ENCODE peak calls at places on chromosomes 5 and 9, in nine cellular contexts. O is body of pancreas, B is transverse colon, X is ovary, J is tibial nerve, T is gastrocnemius medialis, K is right lobe of liver, L is NB4, I is K562. P is an unnamed sample.

GRCh38 chr9:123562844-123563346 is 206.9 kb downstream of the CRB2 start:
- DNase-seq in J (no peak), T (no peak), B (no peak), K (no peak), I (no peak), O (peak), X (no peak), L (peak), P (peak)

GRCh38 chr5:32044904-32045303 is 129.2 kb downstream of the GOLPH3 start:
- DNase-seq in X (no peak), K (no peak), J (no peak), O (no peak), L (no peak), I (no peak), B (no peak), T (no peak), P (no peak)

GRCh38 chr5:119529811-119530210 is 77.5 kb downstream of the HSD17B4 start:
- DNase-seq in K (no peak), L (peak), B (no peak), I (no peak), J (no peak), X (no peak), O (no peak), T (no peak), P (no peak)

GRCh38 chr9:90515550-90515949 is 127.1 kb downstream of the DIRAS2 start:
- DNase-seq in B (no peak), L (no peak), O (no peak), X (no peak), I (no peak), K (no peak), J (no peak), T (no peak), P (no peak)

GRCh38 chr5:147407094-147407681 is 102.7 kb downstream of the DPYSL3 start:
- DNase-seq in X (no peak), I (no peak), L (no peak), K (no peak), T (no peak), B (no peak), O (no peak), J (no peak), P (no peak)

GRCh38 chr5:68368686-68369359 is 153.3 kb downstream of the PIK3R1 start:
- DNase-seq in X (no peak), I (no peak), O (no peak), B (no peak), T (no peak), J (no peak), L (no peak), K (no peak), P (no peak)

GRCh38 chr5:78720997-78721396 is 72.4 kb upstream of the LHFPL2 start:
- DNase-seq in X (no peak), B (no peak), T (no peak), I (no peak), K (no peak), O (no peak), L (no peak), J (no peak), P (no peak)

GRCh38 chr9:80485420-80485819 is 913.7 kb downstream of the TLE4 start:
- DNase-seq in O (no peak), I (no peak), T (no peak), L (no peak), K (no peak), X (no peak), B (no peak), J (no peak), P (no peak)

GRCh38 chr5:10839916-10840599 is 79.0 kb upstream of the DAP start:
- DNase-seq in O (no peak), B (no peak), I (no peak), X (no peak), L (no peak), T (no peak), J (no peak), K (no peak), P (no peak)

GRCh38 chr9:72911816-72912215 is 41.0 kb downstream of the ALDH1A1 start:
- DNase-seq in L (no peak), X (no peak), B (no peak), J (no peak), T (no peak), O (no peak), K (no peak), I (no peak), P (no peak)

GRCh38 chr5:141779642-141780041 is 97.6 kb upstream of the ARAP3 start:
- DNase-seq in L (peak), T (no peak), B (no peak), X (peak), J (peak), K (no peak), O (peak), I (no peak), P (no peak)

GRCh38 chr5:179142434-179143198 is 82.4 kb downstream of the ZNF354C start:
- DNase-seq in B (no peak), L (no peak), I (no peak), J (no peak), T (no peak), O (no peak), K (no peak), X (no peak), P (no peak)

GRCh38 chr9:87206064-87206661 is 258.9 kb upstream of the GAS1 start:
- DNase-seq in X (no peak), T (no peak), I (no peak), J (no peak), L (no peak), O (no peak), B (no peak), K (no peak), P (no peak)

GRCh38 chr9:27408523-27408922 is 111.6 kb upstream of the EQTN start:
- DNase-seq in J (no peak), L (no peak), O (no peak), X (no peak), B (no peak), T (no peak), K (no peak), I (no peak), P (no peak)

GRCh38 chr5:138676556-138677193 is 76.5 kb upstream of the CTNNA1 start:
- DNase-seq in O (no peak), T (no peak), L (no peak), K (no peak), X (no peak), I (no peak), J (no peak), B (no peak), P (no peak)

GRCh38 chr5:21654-22233 is 70.2 kb upstream of the PLEKHG4B start:
- DNase-seq in L (peak), B (no peak), X (no peak), O (no peak), I (no peak), K (no peak), T (no peak), J (no peak), P (no peak)

GRCh38 chr9:108434502-108434901 is 421.3 kb downstream of the ACTL7B start:
- DNase-seq in B (no peak), L (peak), X (no peak), J (no peak), O (no peak), K (no peak), I (no peak), T (no peak), P (no peak)

GRCh38 chr5:17218353-17219005 is 1.0 kb downstream of the BASP1 start:
- DNase-seq in K (peak), B (peak), O (peak), J (no peak), L (peak), X (peak), T (no peak), I (no peak), P (peak)

GRCh38 chr9:89606049-89606481 is 1.3 kb downstream of the GADD45G start:
- DNase-seq in I (peak), O (peak), X (peak), B (peak), L (peak), T (peak), J (peak), K (peak), P (peak)

GRCh38 chr9:132114102-132114707 is 34.5 kb upstream of the MED27 start:
- DNase-seq in B (peak), T (no peak), J (peak), I (peak), O (peak), L (peak), K (peak), X (peak), P (no peak)

GRCh38 chr5:181221792-181222629 is 1.1 kb upstream of the TRIM41 start:
- DNase-seq in T (peak), I (peak), K (peak), X (peak), O (peak), B (peak), L (peak), J (peak), P (peak)

GRCh38 chr9:31799953-31800609 is 584.4 kb upstream of the ACO1 start:
- DNase-seq in I (no peak), L (peak), O (no peak), K (no peak), B (no peak), T (no peak), X (no peak), J (no peak), P (no peak)
- TF ChIP-seq CTCF in I (peak), L (peak), O (no peak), K (peak), B (peak), T (peak), X (no peak), J (no peak), P (peak)

GRCh38 chr9:5629312-5630037 is 568 bp downstream of the RIC1 start:
- DNase-seq in T (no peak), L (peak), I (peak), K (peak), X (no peak), B (peak), J (peak), O (peak), P (no peak)
- TF ChIP-seq POLR2A in T (no peak), L (no peak), I (no peak), K (no peak), X (no peak), B (no peak), J (no peak), O (peak), P (no peak)

GRCh38 chr9:92480332-92480771 is 2.0 kb downstream of the ASPN start:
- DNase-seq in O (no peak), I (no peak), T (no peak), L (no peak), B (no peak), K (no peak), J (no peak), X (no peak), P (no peak)

GRCh38 chr9:92483896-92484545 is 1.7 kb upstream of the ASPN start:
- DNase-seq in L (no peak), K (no peak), J (no peak), B (no peak), I (no peak), T (no peak), O (no peak), X (no peak), P (no peak)

GRCh38 chr9:92484563-92484962 is 2.3 kb upstream of the ASPN start:
- DNase-seq in K (no peak), X (no peak), J (no peak), O (no peak), T (no peak), L (no peak), B (no peak), I (no peak), P (no peak)

GRCh38 chr9:92481029-92481633 is 1.2 kb downstream of the ASPN start:
- DNase-seq in L (no peak), X (no peak), I (peak), T (no peak), J (no peak), K (no peak), O (no peak), B (no peak), P (no peak)

DNA sequence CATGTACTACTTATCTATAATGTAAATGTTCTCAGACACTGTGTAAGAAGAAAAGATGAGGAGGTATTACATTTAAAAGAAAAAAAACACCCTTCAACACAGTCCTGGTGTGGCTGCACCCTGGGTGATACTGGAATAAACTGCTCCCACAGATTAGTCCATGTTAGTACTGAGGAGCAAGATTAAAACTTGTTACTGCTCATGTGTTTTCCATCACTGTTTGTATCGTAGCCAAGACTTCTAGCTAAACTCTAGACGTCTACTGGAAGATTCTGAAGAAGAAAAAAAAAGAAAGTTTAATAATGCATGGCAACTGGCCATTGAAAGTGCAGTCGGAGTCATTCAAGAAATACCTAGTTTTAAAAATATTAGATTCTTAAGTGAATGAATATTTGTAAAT is at the start of gene ASPN:
- DNase-seq in J (no peak), T (no peak), K (no peak), I (no peak), L (no peak), B (no peak), O (no peak), X (no peak), P (no peak)
- H3K4me3 ChIP-seq in J (no peak), T (no peak), K (peak), I (no peak), L (no peak), B (no peak), O (no peak), X (peak), P (no peak)

DNA sequence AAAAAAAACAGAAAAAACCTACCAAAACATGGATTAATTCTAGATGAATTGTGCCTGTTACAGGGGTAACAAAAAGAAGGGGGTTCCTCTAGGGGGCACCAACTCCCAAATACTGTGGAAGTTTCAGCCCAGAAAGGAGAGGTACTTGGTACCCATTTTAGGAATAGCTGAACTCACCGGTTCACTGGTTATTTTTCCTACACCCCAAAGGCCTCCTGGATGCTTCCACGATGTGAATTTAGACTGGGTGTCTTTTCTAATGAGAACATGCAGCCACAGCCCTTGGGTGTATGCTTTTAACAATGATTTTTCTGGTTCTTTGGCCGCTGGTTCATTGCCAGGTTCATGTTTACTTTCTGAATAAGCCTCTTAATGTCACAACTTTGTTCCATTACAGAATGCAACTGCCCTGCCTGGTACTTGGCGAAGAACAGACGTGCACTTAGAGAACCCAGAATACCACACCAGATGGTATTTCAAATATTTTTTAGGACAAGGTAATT is 46.7 kb downstream of the GARNL3 start:
- DNase-seq in B (peak), L (peak), J (peak), T (no peak), X (no peak), K (peak), I (peak), O (peak), P (no peak)
- TF ChIP-seq CTCF in B (peak), L (peak), J (peak), T (peak), X (no peak), K (peak), I (peak), O (peak), P (peak)

DNA sequence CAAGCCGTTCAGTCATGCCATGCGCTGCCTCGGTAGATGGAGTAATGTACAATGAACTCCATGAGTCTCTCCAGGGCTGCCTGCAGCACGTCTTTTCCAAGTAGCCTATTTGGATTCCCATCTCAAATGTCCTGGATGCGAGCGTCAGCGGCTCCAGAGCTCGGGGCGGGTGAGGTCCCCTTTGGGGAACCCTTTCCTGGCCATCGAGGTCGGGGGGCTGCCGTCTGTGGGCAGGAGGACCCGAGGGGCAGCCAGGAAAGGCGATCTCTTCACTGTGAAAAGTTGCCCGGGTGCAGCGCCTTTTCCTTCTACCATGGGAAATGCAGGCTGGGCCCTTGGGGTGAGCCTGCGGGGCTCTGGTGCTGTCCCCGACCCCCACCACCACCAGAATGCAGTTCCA is 36.9 kb upstream of the FCN2 start:
- DNase-seq in X (no peak), L (no peak), O (no peak), K (no peak), I (no peak), B (no peak), T (no peak), J (no peak), P (no peak)
- TF ChIP-seq POLR2A in X (no peak), L (no peak), O (no peak), K (no peak), I (no peak), B (no peak), T (no peak), J (no peak), P (no peak)

GRCh38 chr9:8869812-8870211 is 1070.2 kb upstream of the DMAC1 start:
- DNase-seq in I (no peak), T (no peak), X (no peak), B (no peak), J (no peak), L (no peak), K (no peak), O (no peak), P (no peak)

GRCh38 chr9:8871796-8872470 is 1072.4 kb upstream of the DMAC1 start:
- DNase-seq in O (no peak), I (no peak), K (no peak), L (no peak), B (no peak), J (no peak), T (no peak), X (no peak), P (no peak)

GRCh38 chr9:8871396-8871795 is 1071.8 kb upstream of the DMAC1 start:
- DNase-seq in X (no peak), T (no peak), I (no peak), L (no peak), J (no peak), O (no peak), B (no peak), K (no peak), P (no peak)

GRCh38 chr9:8874482-8874881 is 1074.9 kb upstream of the DMAC1 start:
- DNase-seq in L (no peak), T (no peak), B (no peak), I (no peak), K (no peak), X (no peak), O (no peak), J (no peak), P (no peak)

GRCh38 chr9:8872802-8873201 is 1073.2 kb upstream of the DMAC1 start:
- DNase-seq in B (no peak), T (no peak), O (no peak), L (no peak), I (no peak), K (no peak), J (no peak), X (no peak), P (no peak)
- H3K4me3 ChIP-seq in B (no peak), T (no peak), O (no peak), L (no peak), I (no peak), K (no peak), J (no peak), X (no peak), P (no peak)

GRCh38 chr5:1666812-1667588 is 132.6 kb downstream of the MRPL36 start:
- DNase-seq in L (no peak), K (no peak), I (peak), X (peak), T (no peak), J (no peak), O (peak), B (peak), P (no peak)
- TF ChIP-seq CTCF in L (peak), K (no peak), I (peak), X (no peak), T (no peak), J (peak), O (no peak), B (no peak), P (no peak)

P was measured in spleen.